ENCODE peak calls at places on chromosomes 3 and 15, in ten cellular contexts. L, P, U, Y, W, Q, H, G, C and I are unnamed samples.

GRCh38 chr3:19947549-19948071 is 713 bp downstream of the RAB5A start:
- DNase-seq in L (peak; percentile 30), P (peak; percentile 19), U (peak; percentile 28), Y (peak; percentile 39), W (no peak), Q (peak; percentile 45), H (peak; percentile 42), G (peak; percentile 80), C (peak; percentile 68), I (no peak)

GRCh38 chr3:172627057-172627809 is 83.6 kb downstream of the NCEH1 start:
- DNase-seq in L (peak; percentile 81), P (no peak), U (no peak), Y (no peak), W (no peak), Q (no peak), H (no peak), G (no peak), C (no peak), I (no peak)

GRCh38 chr3:44845528-44846520 is 15.9 kb upstream of the TMEM42 start:
- DNase-seq in L (peak; percentile 88), P (no peak), U (no peak), Y (no peak), W (no peak), Q (no peak), H (no peak), G (no peak), C (no peak), I (no peak)

GRCh38 chr3:134251731-134252391 is 1.2 kb upstream of the RYK start:
- DNase-seq in L (no peak), P (no peak), U (no peak), Y (no peak), W (no peak), Q (no peak), H (no peak), G (peak; percentile 71), C (peak; percentile 46), I (no peak)

GRCh38 chr3:38657369-38657768 is 7.9 kb upstream of the SCN5A start:
- DNase-seq in L (no peak), P (no peak), U (no peak), Y (no peak), W (no peak), Q (no peak), H (no peak), G (no peak), C (no peak), I (peak; percentile 27)

GRCh38 chr3:30286811-30287210 is 319.6 kb upstream of the TGFBR2 start:
- DNase-seq in L (peak; percentile 55), P (no peak), U (no peak), Y (no peak), W (no peak), Q (no peak), H (no peak), G (no peak), C (no peak), I (no peak)

GRCh38 chr15:71749500-71749899 is 60.9 kb upstream of the NR2E3 start:
- DNase-seq in L (no peak), P (no peak), U (no peak), Y (no peak), W (no peak), Q (no peak), H (no peak), G (no peak), C (no peak), I (no peak)

GRCh38 chr3:165837058-165837525 is at the start of gene BCHE:
- DNase-seq in L (peak; percentile 86), P (no peak), U (no peak), Y (no peak), W (no peak), Q (no peak), H (no peak), G (no peak), C (peak; percentile 50), I (no peak)

GRCh38 chr3:191499307-191500125 is 38.6 kb downstream of the PYDC2 start:
- DNase-seq in L (peak; percentile 61), P (no peak), U (no peak), Y (no peak), W (no peak), Q (no peak), H (no peak), G (no peak), C (peak; percentile 17), I (no peak)

GRCh38 chr3:77816470-77816869 is 776.6 kb downstream of the ROBO2 start:
- DNase-seq in L (no peak), P (no peak), U (no peak), Y (no peak), W (no peak), Q (no peak), H (no peak), G (no peak), C (no peak), I (no peak)

GRCh38 chr3:25479727-25480010 is 51.6 kb downstream of the RARB start:
- DNase-seq in L (no peak), P (no peak), U (no peak), Y (no peak), W (no peak), Q (no peak), H (no peak), G (no peak), C (no peak), I (no peak)

GRCh38 chr15:69522361-69522760 is 69.7 kb downstream of the RPLP1 start:
- DNase-seq in L (no peak), P (no peak), U (no peak), Y (no peak), W (no peak), Q (no peak), H (no peak), G (peak; percentile 2), C (no peak), I (no peak)

GRCh38 chr15:82790321-82790720 is 15.5 kb downstream of the FSD2 start:
- DNase-seq in L (no peak), P (no peak), U (no peak), Y (no peak), W (no peak), Q (no peak), H (no peak), G (no peak), C (no peak), I (no peak)

GRCh38 chr3:131421301-131421700 is 39.7 kb downstream of the NUDT16 start:
- DNase-seq in L (no peak), P (no peak), U (no peak), Y (no peak), W (no peak), Q (no peak), H (no peak), G (no peak), C (no peak), I (no peak)

GRCh38 chr15:80342148-80342547 is 62.0 kb upstream of the ARNT2 start:
- DNase-seq in L (no peak), P (no peak), U (no peak), Y (no peak), W (no peak), Q (no peak), H (no peak), G (no peak), C (no peak), I (no peak)

GRCh38 chr15:74633781-74634180 is 18.1 kb downstream of the CLK3 start:
- DNase-seq in L (no peak), P (no peak), U (no peak), Y (no peak), W (no peak), Q (no peak), H (no peak), G (no peak), C (no peak), I (no peak)

GRCh38 chr3:14463330-14464216 is 61.2 kb downstream of the SLC6A6 start:
- DNase-seq in L (no peak), P (no peak), U (no peak), Y (no peak), W (no peak), Q (no peak), H (no peak), G (no peak), C (peak; percentile 79), I (no peak)

GRCh38 chr15:31169558-31169957 is 68.0 kb upstream of the TRPM1 start:
- DNase-seq in L (no peak), P (no peak), U (no peak), Y (no peak), W (no peak), Q (no peak), H (no peak), G (no peak), C (no peak), I (no peak)

GRCh38 chr15:44726568-44727461 is 9.5 kb upstream of the TRIM69 start:
- DNase-seq in L (peak; percentile 93), P (peak; percentile 35), U (no peak), Y (peak; percentile 77), W (peak; percentile 95), Q (peak; percentile 78), H (peak; percentile 95), G (no peak), C (no peak), I (no peak)
- H3K4me3 ChIP-seq in L (peak overlapping the region; percentile 21), P (peak overlapping the region; percentile 13), U (peak overlapping the region; percentile 49), Y (peak overlapping the region; percentile 59), W (no peak overlapping the region), Q (no peak overlapping the region), H (peak overlapping the region; percentile 60), G (no peak overlapping the region), C (no peak overlapping the region), I (no peak overlapping the region)

GRCh38 chr3:160904691-160905090 is 148.7 kb downstream of the PPM1L start:
- DNase-seq in L (no peak), P (no peak), U (no peak), Y (no peak), W (no peak), Q (no peak), H (no peak), G (no peak), C (no peak), I (no peak)
- H3K4me3 ChIP-seq in L (no peak overlapping the region), P (no peak overlapping the region), U (no peak overlapping the region), Y (no peak overlapping the region), W (no peak overlapping the region), Q (no peak overlapping the region), H (no peak overlapping the region), G (no peak overlapping the region), C (no peak overlapping the region), I (no peak overlapping the region)

DNA sequence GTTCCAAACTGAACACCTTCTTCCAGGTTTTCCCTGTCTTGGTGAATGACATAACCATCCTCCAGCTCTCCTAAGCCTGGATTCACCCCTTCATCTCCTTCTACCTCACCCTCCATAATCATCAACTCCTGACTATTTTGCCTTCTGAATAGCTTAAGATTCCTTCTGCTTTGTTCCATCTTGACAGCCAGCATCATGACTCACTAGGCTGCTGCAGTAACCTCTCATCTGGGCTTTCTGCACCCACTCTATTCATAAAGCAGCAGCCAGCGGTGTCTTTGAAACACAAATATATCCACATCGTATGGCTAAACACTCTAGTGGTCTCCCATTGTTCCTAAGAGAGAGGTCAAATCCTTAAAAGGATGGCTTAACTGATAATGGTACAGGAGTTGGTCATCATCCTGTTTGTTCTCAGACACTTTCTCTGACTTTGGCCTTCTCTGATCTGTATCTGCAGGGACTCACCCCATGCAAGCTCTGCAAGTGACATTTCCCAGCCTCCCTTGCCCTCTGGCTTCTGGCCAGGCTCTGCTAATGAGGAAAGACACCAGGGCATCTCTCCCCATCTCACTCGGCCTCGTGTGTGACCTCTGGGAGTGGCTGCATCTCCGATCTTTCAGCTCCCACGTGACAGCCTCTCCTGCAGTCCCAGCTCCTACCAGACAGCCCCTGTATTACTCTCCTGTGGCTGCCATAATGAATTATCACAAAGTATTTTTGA is 6.1 kb downstream of the GRK7 start:
- DNase-seq in L (peak; percentile 49), P (no peak), U (no peak), Y (no peak), W (no peak), Q (peak; percentile 50), H (no peak), G (no peak), C (no peak), I (no peak)
- H3K4me3 ChIP-seq in L (no peak overlapping the region), P (no peak overlapping the region), U (no peak overlapping the region), Y (no peak overlapping the region), W (no peak overlapping the region), Q (no peak overlapping the region), H (no peak overlapping the region), G (no peak overlapping the region), C (no peak overlapping the region), I (no peak overlapping the region)

GRCh38 chr3:52240059-52240885 is 1.3 kb upstream of the TWF2 start:
- DNase-seq in L (peak; percentile 93), P (no peak), U (no peak), Y (peak; percentile 25), W (peak; percentile 88), Q (no peak), H (peak; percentile 80), G (peak; percentile 81), C (no peak), I (peak; percentile 75)
- H3K4me3 ChIP-seq in L (peak overlapping the region; percentile 87), P (peak overlapping the region; percentile 84), U (peak overlapping the region; percentile 96), Y (peak overlapping the region; percentile 96), W (peak overlapping the region; percentile 66), Q (peak overlapping the region; percentile 92), H (peak overlapping the region; percentile 81), G (peak overlapping the region; percentile 82), C (peak overlapping the region; percentile 87), I (peak overlapping the region; percentile 90)